ENCODE peak calls at places on chromosomes 4 and X, in four cellular contexts. F, V, S and I are unnamed samples.

GRCh38 chr4:181685911-181686310 is 557.3 kb upstream of the TENM3 start:
- DNase-seq in S (no peak), F (no peak), V (peak; percentile 50), I (no peak)

GRCh38 chrX:120365320-120365719 is 3.4 kb downstream of the ATP1B4 start:
- DNase-seq in F (peak; percentile 1), S (peak; percentile 30), V (no peak), I (no peak)

GRCh38 chrX:150062292-150063137 is 124.2 kb upstream of the EOLA2 start:
- DNase-seq in S (no peak), F (no peak), V (peak; percentile 80), I (no peak)

GRCh38 chrX:39242187-39242586 is 440.9 kb downstream of the MID1IP1 start:
- DNase-seq in S (peak; percentile 36), F (no peak), V (no peak), I (peak; percentile 3)

GRCh38 chr4:84480082-84480481 is 19.0 kb downstream of the NKX6-1 start:
- DNase-seq in S (no peak), F (no peak), V (no peak), I (no peak)

GRCh38 chrX:110852180-110852579 is 56.6 kb upstream of the CHRDL1 start:
- DNase-seq in S (no peak), V (peak; percentile 3), F (no peak), I (no peak)

GRCh38 chr4:105715692-105716278 is 7.2 kb downstream of the GSTCD start:
- DNase-seq in V (no peak), S (no peak), F (no peak), I (peak; percentile 13)

GRCh38 chr4:140332734-140333133 is 40.7 kb upstream of the SCOC start:
- DNase-seq in F (no peak), V (no peak), S (no peak), I (no peak)

GRCh38 chrX:1152090-1152489 is 60.4 kb downstream of the CRLF2 start:
- DNase-seq in V (no peak), S (no peak), F (no peak), I (no peak)

GRCh38 chr4:114052227-114052626 is 72.8 kb upstream of the ARSJ start:
- DNase-seq in S (no peak), V (no peak), F (no peak), I (no peak)

GRCh38 chrX:2498781-2499302 is 1.9 kb downstream of the DHRSX start:
- DNase-seq in F (no peak), V (no peak), S (peak; percentile 50), I (no peak)

GRCh38 chrX:2500091-2500680 is 590 bp downstream of the DHRSX start:
- DNase-seq in V (peak; percentile 46), S (peak; percentile 59), F (no peak), I (no peak)

GRCh38 chrX:2500681-2501151 is at the start of the genes DHRSX and ZBED1:
- DNase-seq in V (no peak), S (peak; percentile 58), F (no peak), I (no peak)

GRCh38 chrX:2499507-2499906 is 1.3 kb downstream of the DHRSX start:
- DNase-seq in S (no peak), F (no peak), V (no peak), I (no peak)

GRCh38 chrX:2497961-2498780 is 2.6 kb downstream of the DHRSX start:
- DNase-seq in S (peak; percentile 72), F (no peak), V (no peak), I (no peak)
- H3K4me3 ChIP-seq in S (peak overlapping the region; percentile 48), F (peak overlapping the region; percentile 88), V (peak overlapping the region; percentile 77), I (peak overlapping the region; percentile 75)

GRCh38 chr4:8202526-8203375 is 3.7 kb downstream of the SH3TC1 start:
- DNase-seq in F (no peak), V (no peak), S (no peak), I (no peak)
- H3K4me3 ChIP-seq in F (no peak overlapping the region), V (no peak overlapping the region), S (no peak overlapping the region), I (no peak overlapping the region)

GRCh38 chr4:78661086-78661690 is 109.6 kb downstream of the ANXA3 start:
- DNase-seq in S (no peak), F (no peak), V (no peak), I (no peak)

GRCh38 chr4:78659665-78660064 is 108.1 kb downstream of the ANXA3 start:
- DNase-seq in S (no peak), V (no peak), F (no peak), I (no peak)

GRCh38 chr4:78660559-78660958 is 109.0 kb downstream of the ANXA3 start:
- DNase-seq in S (no peak), F (no peak), V (no peak), I (no peak)

GRCh38 chr4:78662661-78663060 is 111.1 kb downstream of the ANXA3 start:
- DNase-seq in F (no peak), V (no peak), S (no peak), I (no peak)

DNA sequence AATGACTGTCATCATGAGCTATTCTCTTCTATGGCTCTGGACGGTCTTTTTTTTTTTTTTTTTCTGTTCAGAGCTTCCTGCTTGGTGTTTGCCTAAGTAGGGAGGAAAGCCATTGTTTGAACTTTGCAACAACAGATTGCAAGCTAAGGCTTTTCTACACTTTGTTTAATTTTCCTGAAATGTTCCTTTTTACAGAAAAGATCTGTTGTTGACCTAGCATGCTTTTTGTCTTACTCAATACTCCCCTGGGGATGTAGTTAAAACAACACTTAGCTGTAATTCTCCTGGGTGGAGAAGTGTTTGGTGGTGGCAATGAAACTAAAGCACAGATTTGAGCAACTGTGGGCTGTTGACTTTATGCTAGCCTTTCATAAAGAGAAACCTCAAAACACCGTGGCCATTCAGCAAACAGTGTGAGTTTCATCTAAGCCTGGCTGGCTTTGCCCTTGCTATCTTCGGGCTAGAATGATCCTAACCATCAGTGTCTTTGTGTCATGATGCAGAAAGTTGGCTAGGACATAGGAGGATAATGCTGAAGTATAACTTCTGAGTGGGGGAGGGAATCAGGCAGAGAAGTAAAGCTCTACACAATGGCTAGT is 110.5 kb downstream of the ANXA3 start:
- DNase-seq in V (peak; percentile 61), S (no peak), F (no peak), I (peak; percentile 48)
- H3K4me3 ChIP-seq in V (no peak overlapping the region), S (no peak overlapping the region), F (no peak overlapping the region), I (no peak overlapping the region)

DNA sequence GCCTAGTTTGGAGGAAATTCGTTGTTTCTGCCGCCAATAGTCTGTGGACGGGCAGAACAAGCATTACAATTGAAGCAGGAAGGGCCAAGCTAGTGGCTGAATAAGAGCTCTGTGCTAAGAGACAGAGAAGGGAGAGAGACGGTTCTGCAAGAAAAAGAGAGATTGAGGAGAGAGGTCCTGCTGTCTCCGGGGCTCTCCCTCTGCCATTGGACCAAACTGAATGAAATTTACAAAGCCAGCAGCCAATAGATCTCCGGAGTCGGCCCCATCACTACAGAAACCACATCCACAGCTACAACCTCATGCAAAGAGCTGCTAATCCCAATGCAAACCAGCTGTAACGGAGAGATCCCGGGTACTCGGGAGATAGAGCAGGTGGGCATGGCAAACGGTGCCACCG is at the start of gene NLGN4X:
- DNase-seq in V (peak; percentile 3), F (no peak), S (no peak), I (no peak)
- H3K4me3 ChIP-seq in V (peak within 1 kb of the TSS; percentile 58), F (no peak within 1 kb of the TSS), S (no peak within 1 kb of the TSS), I (peak within 1 kb of the TSS; percentile 62)